ENCODE peak calls at places on chromosomes 16 and 17, in four cellular contexts. L, I, V and T are unnamed samples.

GRCh38 chr17:77204531-77204930 is 63.8 kb downstream of the SEC14L1 start:
- DNase-seq in L (no peak), I (no peak), V (no peak), T (no peak)

GRCh38 chr17:73354423-73355284 is 42.9 kb upstream of the CDC42EP4 start:
- DNase-seq in L (no peak), I (no peak), V (no peak), T (no peak)

GRCh38 chr17:31857920-31858646 is 961 bp downstream of the COPRS start:
- DNase-seq in L (no peak), I (no peak), V (no peak), T (no peak)

GRCh38 chr17:60392845-60393702 is 1.1 kb upstream of the USP32 start:
- DNase-seq in L (no peak), I (peak), V (peak), T (peak)

GRCh38 chr16:56606688-56607618 is 1.4 kb upstream of the MT2A start:
- DNase-seq in L (no peak), I (peak), V (no peak), T (peak)

GRCh38 chr16:47084198-47084597 is 59.5 kb downstream of the NETO2 start:
- DNase-seq in L (no peak), I (no peak), V (no peak), T (no peak)

GRCh38 chr17:71699907-71700306 is 420.9 kb upstream of the SOX9 start:
- DNase-seq in L (no peak), I (no peak), V (no peak), T (no peak)

GRCh38 chr16:86882586-86883280 is 304.4 kb downstream of the FOXL1 start:
- DNase-seq in L (no peak), I (no peak), V (no peak), T (no peak)

GRCh38 chr17:77245162-77245926 is 104.6 kb downstream of the SEC14L1 start:
- DNase-seq in L (no peak), I (no peak), V (no peak), T (no peak)

GRCh38 chr17:559699-560378 is 154.8 kb downstream of the VPS53 start:
- DNase-seq in L (no peak), I (peak), V (no peak), T (no peak)

GRCh38 chr17:8791910-8792270 is 7.3 kb downstream of the MFSD6L start:
- DNase-seq in L (no peak), I (peak), V (no peak), T (no peak)

GRCh38 chr17:12113156-12113555 is 92.5 kb downstream of the MAP2K4 start:
- DNase-seq in L (no peak), I (no peak), V (no peak), T (no peak)

GRCh38 chr17:17435323-17435722 is 41.5 kb upstream of the MED9 start:
- DNase-seq in L (no peak), I (peak), V (no peak), T (peak)

GRCh38 chr17:542943-543342 is 171.7 kb downstream of the VPS53 start:
- DNase-seq in L (no peak), I (no peak), V (no peak), T (no peak)

GRCh38 chr16:10028644-10029043 is 153.6 kb downstream of the GRIN2A start:
- DNase-seq in L (no peak), I (no peak), V (no peak), T (no peak)

GRCh38 chr17:67276075-67276474 is 31.1 kb upstream of the HELZ start:
- DNase-seq in L (peak), I (peak), V (no peak), T (peak)

GRCh38 chr16:67993207-67994036 is 5.9 kb downstream of the DPEP2 start:
- DNase-seq in L (peak), I (peak), V (peak), T (peak)

GRCh38 chr17:76873856-76874255 is 5.7 kb downstream of the MGAT5B start:
- DNase-seq in L (no peak), I (no peak), V (no peak), T (no peak)

GRCh38 chr17:76725580-76726230 is 701 bp downstream of the JMJD6 start:
- DNase-seq in L (peak), I (peak), V (peak), T (peak)

GRCh38 chr16:11233727-11234376 is 22.2 kb downstream of the SOCS1 start:
- DNase-seq in L (peak), I (no peak), V (peak), T (no peak)
- TF ChIP-seq HMGXB4 in L (no peak), I (no peak), V (no peak), T (no peak)

GRCh38 chr17:47735139-47735464 is 2.1 kb downstream of the TBX21 start:
- DNase-seq in L (no peak), I (no peak), V (no peak), T (no peak)
- TF ChIP-seq HMGXB4 in L (no peak), I (no peak), V (no peak), T (no peak)

DNA sequence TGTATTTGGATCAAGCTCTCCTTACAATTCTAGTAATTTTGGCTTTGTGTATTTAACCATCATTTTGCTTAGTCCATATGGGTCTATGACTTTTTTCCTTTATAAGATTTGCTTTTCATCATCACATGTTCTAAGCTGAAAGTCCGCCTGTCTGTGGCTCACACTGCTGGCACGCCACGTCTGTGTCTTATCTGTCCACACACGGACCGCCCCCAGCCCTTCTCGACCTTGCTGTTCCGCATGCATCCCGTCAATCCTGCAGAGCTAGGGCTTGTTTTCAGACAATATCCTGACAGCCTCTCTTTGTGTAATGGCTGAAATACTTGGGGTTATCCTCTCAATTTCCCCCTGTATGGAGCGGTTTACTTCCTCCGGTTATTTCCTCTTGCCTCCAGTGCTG is 8.5 kb upstream of the ALDH3A1 start:
- DNase-seq in L (no peak), I (no peak), V (no peak), T (no peak)
- TF ChIP-seq HMGXB4 in L (no peak), I (no peak), V (no peak), T (no peak)

GRCh38 chr16:19330801-19331484 is 45.4 kb downstream of the CLEC19A start:
- DNase-seq in L (no peak), I (peak), V (peak), T (peak)
- TF ChIP-seq HMGXB4 in L (no peak), I (no peak), V (no peak), T (no peak)

DNA sequence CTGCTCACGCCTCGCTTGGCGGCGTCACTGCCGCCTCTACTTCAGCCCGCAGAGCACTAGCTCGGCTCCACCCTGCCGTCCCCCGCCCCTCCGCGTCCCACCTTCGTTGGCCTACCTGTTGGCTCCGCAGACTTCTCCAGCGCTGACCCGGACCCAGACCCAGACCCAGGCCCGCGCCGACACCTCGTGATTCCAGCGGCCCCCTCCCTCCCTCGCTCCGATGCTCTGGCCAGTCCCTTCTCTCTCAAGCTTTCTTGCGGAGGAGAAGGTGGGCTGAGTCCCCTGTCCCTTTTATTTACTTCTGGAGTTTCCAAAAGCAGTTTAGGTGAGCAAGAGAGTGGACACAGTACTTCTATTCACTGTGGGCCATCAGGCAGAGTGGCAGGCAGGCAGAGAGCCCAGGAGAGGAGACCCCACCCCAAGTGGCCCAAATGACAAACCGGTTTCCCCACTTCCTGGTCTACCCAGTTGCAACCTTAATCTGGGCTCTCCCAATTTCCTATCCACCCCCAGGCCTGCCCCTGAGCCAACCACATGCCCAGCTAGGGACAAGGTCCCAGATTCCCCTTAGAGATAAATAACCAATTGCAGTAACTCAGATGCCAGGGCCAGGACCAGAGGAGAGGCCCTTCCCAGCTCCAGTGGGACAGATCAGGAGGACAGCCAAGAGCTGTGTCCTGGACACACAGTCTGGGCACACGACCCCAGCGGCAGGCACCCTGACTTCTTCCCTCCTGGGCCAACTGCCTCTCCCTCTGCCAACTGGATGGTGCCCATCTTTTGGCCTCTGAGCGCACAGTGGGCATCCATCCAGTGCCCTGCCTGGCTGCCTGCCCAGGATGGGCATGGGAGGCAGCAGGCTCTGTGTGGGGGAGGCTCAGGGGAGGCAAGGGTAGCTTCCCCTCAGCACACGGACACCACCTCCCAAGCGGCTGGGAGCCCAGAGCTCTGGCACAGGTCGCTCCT is 1.2 kb upstream of the SRCIN1 start:
- DNase-seq in L (no peak), I (no peak), V (no peak), T (no peak)
- TF ChIP-seq HMGXB4 in L (no peak), I (no peak), V (no peak), T (no peak)

DNA sequence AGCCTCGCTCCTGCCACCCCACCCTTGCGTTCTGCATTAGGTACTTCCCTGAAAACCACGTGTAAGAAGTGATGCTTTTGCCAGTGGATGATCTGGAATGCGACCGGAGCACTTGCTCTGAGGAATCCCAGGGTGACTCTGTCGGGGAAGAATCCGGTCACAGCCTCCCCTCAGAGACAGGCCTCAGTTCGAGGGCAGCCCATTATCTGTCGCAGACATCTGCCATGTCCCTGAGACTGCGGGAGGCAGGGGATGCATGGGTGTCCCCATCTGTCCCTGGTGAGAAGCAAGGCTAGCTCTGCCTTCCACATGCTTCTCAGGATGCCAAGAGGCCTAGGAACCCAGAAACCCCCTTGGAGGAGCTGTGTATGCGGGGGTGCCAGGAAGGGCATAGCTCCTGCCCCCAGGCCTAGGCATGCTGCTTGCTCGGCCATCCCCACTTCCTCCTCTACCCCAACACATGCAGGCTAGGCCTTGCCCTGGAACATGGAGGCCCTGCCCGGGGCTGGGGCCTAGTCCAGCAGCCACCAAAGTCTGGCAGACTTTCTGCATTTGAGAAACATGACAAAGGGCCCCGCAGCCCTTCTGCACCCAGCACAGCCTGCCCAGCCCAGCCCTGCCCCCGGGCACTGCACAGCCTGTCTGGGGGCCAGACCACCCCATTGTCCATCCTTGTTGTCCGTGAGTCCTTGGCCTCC is 20.5 kb downstream of the MNT start:
- DNase-seq in L (no peak), I (no peak), V (no peak), T (no peak)
- TF ChIP-seq HMGXB4 in L (no peak), I (no peak), V (no peak), T (no peak)

GRCh38 chr17:30346211-30346831 is 12.5 kb upstream of the TMIGD1 start:
- DNase-seq in L (no peak), I (no peak), V (no peak), T (peak)

GRCh38 chr17:30345527-30346075 is 11.7 kb upstream of the TMIGD1 start:
- DNase-seq in L (no peak), I (no peak), V (peak), T (peak)

GRCh38 chr17:30343741-30344140 is 9.9 kb upstream of the TMIGD1 start:
- DNase-seq in L (no peak), I (no peak), V (no peak), T (no peak)

GRCh38 chr17:30345089-30345433 is 11.2 kb upstream of the TMIGD1 start:
- DNase-seq in L (no peak), I (no peak), V (no peak), T (no peak)

GRCh38 chr17:30344283-30345088 is 10.6 kb upstream of the TMIGD1 start:
- DNase-seq in L (no peak), I (peak), V (peak), T (peak)
- TF ChIP-seq HMGXB4 in L (no peak), I (no peak), V (no peak), T (peak)

GRCh38 chr17:64991726-64992125 is 64.8 kb downstream of the GNA13 start:
- DNase-seq in L (no peak), I (no peak), V (no peak), T (no peak)

GRCh38 chr17:64994281-64994680 is 62.3 kb downstream of the GNA13 start:
- DNase-seq in L (no peak), I (no peak), V (no peak), T (no peak)

GRCh38 chr17:64992325-64992802 is 64.2 kb downstream of the GNA13 start:
- DNase-seq in L (no peak), I (peak), V (no peak), T (peak)

GRCh38 chr17:64994781-64995538 is 61.6 kb downstream of the GNA13 start:
- DNase-seq in L (no peak), I (no peak), V (no peak), T (no peak)

GRCh38 chr17:64993867-64994266 is 62.7 kb downstream of the GNA13 start:
- DNase-seq in L (no peak), I (no peak), V (no peak), T (no peak)
- TF ChIP-seq HMGXB4 in L (no peak), I (no peak), V (no peak), T (no peak)